ENCODE peak calls at places on chromosomes 12 and 14, in four cellular contexts. K is adipocyte, R is GM23248, P is astrocyte of the spinal cord. Q is an unnamed sample.

GRCh38 chr12:22626429-22626828 is 1.5 kb downstream of the ETNK1 start:
- DNase-seq in K (peak), R (peak), P (peak), Q (no peak)

GRCh38 chr14:22265319-22266140 is 323.5 kb downstream of the DAD1 start:
- DNase-seq in K (peak), R (no peak), P (peak), Q (no peak)

GRCh38 chr14:70036665-70037064 is 152.1 kb downstream of the SLC8A3 start:
- DNase-seq in K (no peak), R (no peak), P (no peak), Q (no peak)

GRCh38 chr14:68337279-68337678 is 455.6 kb downstream of the ZFP36L1 start:
- DNase-seq in K (no peak), R (no peak), P (no peak), Q (no peak)

GRCh38 chr12:104792570-104792969 is 165.5 kb downstream of the SLC41A2 start:
- DNase-seq in K (peak), R (peak), P (peak), Q (no peak)

GRCh38 chr14:97723834-97724770 is 926.9 kb downstream of the VRK1 start:
- DNase-seq in K (no peak), R (no peak), P (no peak), Q (no peak)

GRCh38 chr12:110107369-110108281 is 16.5 kb upstream of the IFT81 start:
- DNase-seq in K (peak), R (peak), P (peak), Q (peak)

GRCh38 chr14:75374911-75375310 is 52.9 kb upstream of the JDP2 start:
- DNase-seq in K (no peak), R (no peak), P (no peak), Q (no peak)

GRCh38 chr14:59788176-59788575 is 82.4 kb downstream of the RTN1 start:
- DNase-seq in K (no peak), R (no peak), P (no peak), Q (no peak)

GRCh38 chr12:43038991-43039390 is 449.4 kb upstream of the PRICKLE1 start:
- DNase-seq in K (peak), R (no peak), P (peak), Q (no peak)

GRCh38 chr14:24057867-24058259 is 6.1 kb downstream of the CARMIL3 start:
- DNase-seq in K (no peak), R (no peak), P (no peak), Q (no peak)

GRCh38 chr14:103496776-103497175 is 25.9 kb downstream of the CKB start:
- DNase-seq in K (peak), R (peak), P (no peak), Q (no peak)

GRCh38 chr12:50985322-50985721 is 33.0 kb downstream of the HIGD1C start:
- DNase-seq in K (peak), R (peak), P (peak), Q (no peak)

GRCh38 chr12:87704374-87704773 is 324.8 kb downstream of the C12orf50 start:
- DNase-seq in K (no peak), R (no peak), P (no peak), Q (no peak)

GRCh38 chr12:40058721-40059190 is 47.1 kb downstream of the SLC2A13 start:
- DNase-seq in K (no peak), R (peak), P (no peak), Q (peak)

GRCh38 chr14:102140027-102140749 is 491 bp downstream of the WDR20 start:
- DNase-seq in K (peak), R (peak), P (peak), Q (peak)

GRCh38 chr12:44253338-44253856 is 417.5 kb downstream of the TMEM117 start:
- DNase-seq in K (no peak), R (no peak), P (no peak), Q (no peak)

GRCh38 chr14:93977171-93977570 is 801 bp upstream of the ASB2 start:
- DNase-seq in K (no peak), R (no peak), P (no peak), Q (no peak)

GRCh38 chr14:93974299-93974698 is 2.1 kb downstream of the ASB2 start:
- DNase-seq in K (no peak), R (no peak), P (no peak), Q (no peak)

GRCh38 chr14:93976477-93977057 is at the start of gene ASB2:
- DNase-seq in K (no peak), R (no peak), P (no peak), Q (no peak)

GRCh38 chr14:93974833-93975232 is 1.5 kb downstream of the ASB2 start:
- DNase-seq in K (no peak), R (no peak), P (no peak), Q (no peak)

DNA sequence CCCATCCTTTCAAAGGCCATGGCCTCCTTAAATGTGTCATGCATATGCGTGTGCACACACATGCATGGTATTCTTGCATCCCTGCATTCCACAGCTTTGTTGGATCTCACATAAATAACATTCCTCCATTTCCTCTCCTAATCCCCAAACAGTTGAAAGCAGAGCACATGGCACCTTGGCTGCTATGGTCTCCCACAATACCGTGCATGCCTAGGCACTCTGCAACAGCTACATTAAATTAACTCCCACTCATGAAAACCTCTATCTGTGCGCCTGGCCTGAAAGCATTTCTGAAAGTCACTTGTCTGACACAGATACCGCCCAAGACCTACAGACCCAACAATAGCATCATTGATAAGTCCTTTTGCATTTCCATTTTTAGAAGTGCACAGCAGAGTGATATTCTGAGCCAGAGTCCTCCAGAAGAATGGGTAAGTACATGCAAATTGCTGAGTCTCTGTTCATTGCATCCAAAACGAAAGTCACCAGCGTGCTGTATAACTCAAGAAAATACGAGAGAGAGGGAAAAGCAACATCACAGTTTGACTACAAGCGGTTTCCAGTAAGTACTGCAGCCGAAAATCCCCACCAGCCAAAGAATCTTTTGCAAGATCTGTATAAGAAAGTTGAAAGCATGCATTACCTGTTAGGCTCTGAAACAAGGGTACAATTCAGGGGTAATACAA is 436 bp downstream of the ASB2 start:
- DNase-seq in K (no peak), R (no peak), P (no peak), Q (no peak)
- H3K4me3 ChIP-seq in K (no peak), R (no peak), P (no peak), Q (no peak)

DNA sequence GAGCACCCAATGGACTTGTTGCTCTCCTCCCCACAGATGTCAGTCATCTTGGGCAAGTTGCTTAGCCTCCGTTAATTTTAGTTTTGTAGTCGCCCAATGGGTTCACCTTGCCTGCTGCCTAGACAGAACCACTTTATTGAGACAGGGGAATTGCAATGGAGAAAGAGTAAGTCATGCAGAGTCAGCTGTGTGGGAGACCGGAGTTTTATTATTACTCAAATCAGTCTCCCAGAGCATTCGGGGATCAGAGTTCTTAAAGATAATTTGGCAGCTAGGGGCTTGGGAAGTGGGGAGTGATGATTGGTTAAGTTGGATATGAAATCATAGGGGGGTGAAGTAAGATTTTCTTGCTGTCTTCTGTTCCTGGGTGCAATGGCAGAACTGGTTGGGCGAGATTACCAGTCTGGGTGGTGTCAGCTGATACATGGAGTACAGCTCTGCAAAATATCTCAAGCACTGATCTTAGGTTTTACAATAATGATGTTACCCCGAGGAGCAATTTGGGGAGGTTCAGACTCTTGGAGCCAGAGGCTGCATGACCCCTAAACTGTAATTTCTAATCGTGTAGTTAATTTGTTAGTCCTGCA is 50.2 kb downstream of the SLC38A1 start:
- DNase-seq in K (no peak), R (no peak), P (no peak), Q (no peak)
- H3K4me3 ChIP-seq in K (no peak), R (no peak), P (no peak), Q (no peak)

DNA sequence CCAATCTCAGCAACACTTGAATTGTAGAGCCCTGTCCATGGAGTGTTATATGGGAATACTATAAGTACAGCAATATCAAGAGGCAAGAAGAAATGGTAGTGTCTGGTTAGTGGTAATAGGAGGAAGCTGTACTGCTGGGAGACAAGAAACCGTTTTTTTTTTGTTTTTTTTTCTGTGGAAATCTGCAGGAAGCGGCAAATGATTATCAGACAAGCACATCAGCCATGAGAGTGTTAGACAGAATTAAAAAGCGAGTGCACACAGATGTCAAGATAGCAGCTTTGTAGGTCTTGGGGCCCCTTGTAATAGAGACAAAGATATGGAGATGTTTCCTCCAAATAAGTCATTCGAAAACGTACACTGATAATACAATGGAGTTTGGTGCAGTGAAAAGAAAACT is 6.7 kb downstream of the TESPA1 start:
- DNase-seq in K (no peak), R (no peak), P (no peak), Q (no peak)
- H3K4me3 ChIP-seq in K (no peak), R (peak), P (no peak), Q (no peak)

DNA sequence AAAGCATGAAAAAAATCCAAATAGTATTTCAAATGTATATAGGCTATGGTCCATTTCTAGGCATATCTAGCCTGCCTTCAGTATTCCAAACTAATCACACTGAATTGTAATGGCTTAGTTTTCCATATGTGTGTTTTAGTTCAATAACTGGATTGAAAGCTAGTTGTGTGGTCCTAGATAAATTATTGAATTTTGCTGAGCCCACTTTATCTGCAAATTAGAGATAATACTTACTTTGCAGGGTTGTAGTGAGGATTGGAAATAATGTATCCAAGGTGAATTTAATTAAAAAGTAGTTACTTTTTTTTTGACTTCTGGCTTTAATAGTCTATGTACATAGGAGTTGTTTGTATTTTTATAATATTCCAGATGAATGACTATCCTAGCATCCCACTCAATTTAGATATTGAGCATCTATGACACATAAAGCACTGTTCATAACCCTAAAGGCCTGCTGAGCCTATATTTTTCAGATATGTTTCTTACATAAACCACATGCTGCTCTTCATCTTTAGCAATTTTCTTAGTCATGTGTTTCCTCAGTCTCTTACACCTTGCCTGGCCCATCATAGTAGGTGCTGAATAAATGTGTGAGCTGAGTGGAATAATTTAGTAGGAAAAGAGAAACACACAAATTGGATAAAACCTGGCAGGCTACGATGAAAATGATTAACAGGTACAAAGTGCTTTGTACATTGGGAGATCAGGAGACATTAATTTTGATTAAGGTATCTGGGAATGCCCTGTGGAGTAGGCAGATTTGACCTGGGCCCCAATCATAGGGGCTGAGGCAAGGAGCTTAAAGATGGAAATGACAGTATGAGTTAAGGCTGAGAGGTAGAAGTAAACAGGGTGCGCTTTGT is 1.1 kb upstream of the ATP23 start:
- DNase-seq in K (no peak), R (no peak), P (no peak), Q (no peak)
- H3K4me3 ChIP-seq in K (peak), R (peak), P (peak), Q (no peak)